ENCODE peak calls at places on chromosomes 5 and 9, in seven cellular contexts. Z is lower lobe of right lung, G is IMR-90, P is A549, U is body of pancreas, N is left lung, R is pancreas. B is an unnamed sample. For H3K9me3, the result is how much of the 10 kb centered on the place peaks cover.

GRCh38 chr9:14033067-14033466 is 280.9 kb downstream of the NFIB start:
- ATAC-seq in R (no peak), N (no peak), U (no peak), P (no peak), Z (no peak), G (no peak), B (no peak)

GRCh38 chr9:97046228-97046627 is 7.3 kb upstream of the CTSV start:
- ATAC-seq in U (peak), G (no peak), N (peak), P (peak), R (peak), Z (peak), B (no peak)

GRCh38 chr5:112757468-112758208 is 20.0 kb downstream of the APC start:
- ATAC-seq in G (peak), U (peak), R (peak), P (peak), N (peak), Z (peak), B (peak)

GRCh38 chr5:138353550-138353893 is 1.0 kb downstream of the KDM3B start:
- ATAC-seq in R (no peak), P (no peak), Z (no peak), U (no peak), N (no peak), G (no peak), B (no peak)

GRCh38 chr5:1294839-1295649 is at the start of gene TERT:
- ATAC-seq in N (peak), P (peak), R (no peak), G (no peak), Z (peak), U (no peak), B (no peak)

GRCh38 chr9:14096182-14096922 is 217.6 kb downstream of the NFIB start:
- ATAC-seq in U (peak), R (peak), N (peak), G (peak), P (peak), Z (peak), B (peak)

GRCh38 chr5:180688326-180689070 is 39.1 kb upstream of the FLT4 start:
- ATAC-seq in N (no peak), R (no peak), U (no peak), G (no peak), Z (no peak), P (no peak), B (no peak)

GRCh38 chr9:114349713-114350480 is 20.2 kb downstream of the ORM2 start:
- ATAC-seq in N (no peak), U (no peak), Z (no peak), G (no peak), P (peak), R (no peak), B (peak)

GRCh38 chr5:33068786-33069185 is 357.7 kb downstream of the NPR3 start:
- ATAC-seq in Z (no peak), P (no peak), R (no peak), N (no peak), G (no peak), U (no peak), B (no peak)

GRCh38 chr5:345404-346195 is 24.1 kb downstream of the AHRR start:
- ATAC-seq in Z (no peak), R (no peak), P (no peak), G (no peak), N (no peak), U (no peak), B (no peak)

GRCh38 chr5:76503929-76504328 is 100.8 kb downstream of the IQGAP2 start:
- ATAC-seq in R (peak), U (no peak), Z (no peak), P (no peak), N (no peak), G (no peak), B (no peak)

GRCh38 chr5:165858118-165858517 is 2352.7 kb downstream of the MAT2B start:
- ATAC-seq in U (no peak), P (no peak), G (no peak), R (no peak), Z (no peak), N (no peak), B (no peak)

GRCh38 chr5:16957305-16958165 is 21.4 kb upstream of the MYO10 start:
- ATAC-seq in Z (no peak), G (peak), R (no peak), P (no peak), N (peak), U (no peak), B (no peak)

GRCh38 chr9:2777454-2777853 is 60.1 kb downstream of the KCNV2 start:
- ATAC-seq in G (no peak), R (no peak), N (no peak), P (no peak), U (no peak), Z (no peak), B (no peak)
- H3K9me3 ChIP-seq in G (under half), R (under half), N (under half), P (under half), U (under half), Z (under half), B (under half)

DNA sequence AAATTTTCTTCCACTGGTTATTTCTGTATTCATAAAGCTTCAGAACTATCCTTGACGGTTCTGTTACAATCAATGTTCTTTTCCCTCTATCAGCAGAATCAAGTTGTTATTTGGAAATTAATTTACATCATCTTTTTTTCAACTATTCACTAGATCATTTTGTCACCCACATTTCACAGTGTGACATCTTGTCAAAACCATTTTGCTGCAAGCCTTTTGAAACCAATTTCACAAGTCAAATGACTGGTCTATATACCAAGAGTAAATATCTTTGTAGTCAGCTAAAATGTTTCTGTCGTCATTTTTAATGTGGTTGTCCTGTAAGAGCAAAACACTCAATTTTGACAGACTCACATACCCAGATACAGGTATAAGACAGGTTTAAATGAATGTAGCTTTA is 984.3 kb upstream of the TYRP1 start:
- ATAC-seq in U (no peak), Z (no peak), G (no peak), P (no peak), N (no peak), R (no peak), B (no peak)
- H3K9me3 ChIP-seq in U (under half), Z (under half), G (under half), P (under half), N (under half), R (under half), B (under half)

DNA sequence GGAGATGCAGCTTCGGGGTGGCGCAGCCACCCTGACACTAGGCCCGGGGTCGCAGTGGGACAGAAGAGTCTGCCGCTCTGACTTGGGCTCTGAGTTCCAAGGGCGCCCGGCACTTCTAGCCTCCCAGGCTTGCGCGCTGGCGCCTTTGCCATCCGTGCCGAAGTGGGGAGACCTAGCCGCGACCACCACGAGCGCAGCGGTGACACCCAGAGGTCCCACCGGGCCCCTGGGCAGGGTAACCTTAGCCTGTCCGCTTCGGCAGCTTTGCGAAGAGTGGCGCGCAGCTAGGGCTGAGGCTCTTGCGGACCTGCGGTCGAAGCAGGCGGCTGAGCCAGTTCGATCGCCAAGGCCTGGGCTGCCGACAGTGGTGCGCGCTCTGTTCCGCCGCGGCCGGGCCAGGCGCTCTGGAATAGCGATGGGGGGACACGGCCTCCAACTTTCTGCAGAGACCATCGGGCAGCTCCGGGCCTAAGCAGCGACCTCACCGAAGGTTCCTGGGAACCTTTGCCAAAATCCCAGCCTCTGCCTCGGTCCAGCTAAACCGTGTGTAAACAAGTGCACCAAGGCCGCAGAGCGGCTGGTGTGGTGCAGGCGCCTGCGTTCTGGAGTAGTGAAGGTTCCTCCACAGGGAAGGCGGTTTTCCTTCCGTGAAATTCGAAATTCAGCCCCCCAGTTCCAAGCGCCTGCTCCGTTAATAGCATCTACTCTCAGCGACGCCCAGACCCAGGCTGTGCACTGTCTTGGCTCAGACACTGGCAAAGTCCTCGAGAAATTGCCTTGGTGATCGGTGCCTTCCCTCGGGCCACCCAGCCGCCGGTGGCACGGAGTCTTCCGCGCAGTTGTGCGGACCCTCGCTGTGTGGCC is 7.4 kb downstream of the TLX3 start:
- ATAC-seq in U (peak), R (peak), Z (no peak), P (no peak), N (no peak), G (peak), B (no peak)
- H3K9me3 ChIP-seq in U (under half), R (under half), Z (under half), P (under half), N (under half), G (under half), B (under half)

DNA sequence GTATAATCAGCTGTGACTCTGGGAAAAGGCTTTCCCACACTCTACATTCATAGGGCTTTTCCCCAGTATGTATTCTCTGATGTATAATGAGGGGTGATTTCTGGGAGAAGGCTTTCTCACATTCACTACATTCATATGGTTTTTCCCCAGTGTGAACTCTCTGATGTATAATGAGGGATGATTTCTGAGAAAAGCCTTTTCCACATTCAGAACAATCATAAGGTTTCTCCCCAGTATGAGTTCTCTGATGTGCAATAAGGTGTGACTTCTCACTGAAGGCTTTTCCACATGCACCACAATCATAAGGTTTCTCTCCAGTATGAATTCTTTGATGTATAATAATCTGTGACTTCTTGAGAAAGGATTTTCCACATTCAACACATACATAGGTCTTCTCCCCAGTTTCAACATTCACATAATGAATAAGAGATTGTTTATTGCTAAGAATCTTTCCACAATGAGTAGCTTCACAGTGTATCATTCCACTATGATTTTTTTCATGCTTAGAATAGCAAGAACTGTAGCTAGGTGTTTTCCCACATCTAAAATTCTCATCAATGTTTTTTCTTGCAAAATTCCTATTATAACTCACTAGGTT is 26.7 kb upstream of the ZNF300 start:
- ATAC-seq in R (no peak), U (no peak), N (no peak), G (no peak), P (no peak), Z (no peak), B (no peak)
- H3K9me3 ChIP-seq in R (under half), U (half or more), N (under half), G (under half), P (half or more), Z (half or more), B (half or more)

DNA sequence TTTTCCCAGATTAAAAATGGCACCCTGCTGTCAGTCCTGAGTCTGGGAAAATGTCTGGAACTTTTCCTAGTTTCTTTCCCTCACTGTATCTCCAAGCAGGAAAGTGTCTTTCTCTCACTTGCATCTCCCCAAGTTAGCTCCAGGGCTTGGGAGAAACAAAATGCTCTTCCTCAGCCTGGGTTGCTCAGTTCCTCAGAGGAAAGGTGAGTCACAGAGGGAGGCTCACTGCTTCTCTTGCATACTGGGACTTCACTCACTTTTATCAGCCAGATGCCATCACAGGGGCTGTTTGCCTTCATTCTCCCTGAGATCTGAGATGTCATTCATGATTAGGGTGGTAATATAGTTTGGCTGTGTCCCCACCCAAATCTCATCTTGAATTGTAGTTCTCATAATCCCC is 519.9 kb downstream of the SEMA5A start:
- ATAC-seq in G (no peak), N (no peak), P (no peak), R (no peak), U (no peak), Z (no peak), B (no peak)
- H3K9me3 ChIP-seq in G (under half), N (under half), P (under half), R (under half), U (under half), Z (under half), B (under half)

GRCh38 chr5:11560915-11561697 is 343.1 kb downstream of the CTNND2 start:
- ATAC-seq in Z (no peak), U (no peak), G (no peak), N (no peak), P (no peak), R (no peak), B (no peak)
- H3K9me3 ChIP-seq in Z (under half), U (under half), G (under half), N (under half), P (under half), R (under half), B (under half)

GRCh38 chr5:178674334-178674733 is 47.5 kb upstream of the CLK4 start:
- ATAC-seq in P (no peak), N (no peak), G (no peak), R (no peak), U (no peak), Z (no peak), B (no peak)

GRCh38 chr5:178672635-178673034 is 45.8 kb upstream of the CLK4 start:
- ATAC-seq in P (no peak), Z (no peak), N (no peak), G (no peak), U (no peak), R (no peak), B (no peak)

GRCh38 chr5:178673801-178674200 is 47.0 kb upstream of the CLK4 start:
- ATAC-seq in P (no peak), N (no peak), Z (no peak), G (no peak), R (no peak), U (no peak), B (no peak)

GRCh38 chr5:178677429-178677828 is 50.6 kb upstream of the CLK4 start:
- ATAC-seq in G (no peak), Z (peak), P (no peak), R (peak), N (peak), U (peak), B (no peak)

GRCh38 chr5:178675922-178676321 is 49.1 kb upstream of the CLK4 start:
- ATAC-seq in U (no peak), G (no peak), Z (no peak), R (no peak), N (no peak), P (no peak), B (no peak)
- H3K9me3 ChIP-seq in U (under half), G (under half), Z (under half), R (under half), N (under half), P (under half), B (under half)

DNA sequence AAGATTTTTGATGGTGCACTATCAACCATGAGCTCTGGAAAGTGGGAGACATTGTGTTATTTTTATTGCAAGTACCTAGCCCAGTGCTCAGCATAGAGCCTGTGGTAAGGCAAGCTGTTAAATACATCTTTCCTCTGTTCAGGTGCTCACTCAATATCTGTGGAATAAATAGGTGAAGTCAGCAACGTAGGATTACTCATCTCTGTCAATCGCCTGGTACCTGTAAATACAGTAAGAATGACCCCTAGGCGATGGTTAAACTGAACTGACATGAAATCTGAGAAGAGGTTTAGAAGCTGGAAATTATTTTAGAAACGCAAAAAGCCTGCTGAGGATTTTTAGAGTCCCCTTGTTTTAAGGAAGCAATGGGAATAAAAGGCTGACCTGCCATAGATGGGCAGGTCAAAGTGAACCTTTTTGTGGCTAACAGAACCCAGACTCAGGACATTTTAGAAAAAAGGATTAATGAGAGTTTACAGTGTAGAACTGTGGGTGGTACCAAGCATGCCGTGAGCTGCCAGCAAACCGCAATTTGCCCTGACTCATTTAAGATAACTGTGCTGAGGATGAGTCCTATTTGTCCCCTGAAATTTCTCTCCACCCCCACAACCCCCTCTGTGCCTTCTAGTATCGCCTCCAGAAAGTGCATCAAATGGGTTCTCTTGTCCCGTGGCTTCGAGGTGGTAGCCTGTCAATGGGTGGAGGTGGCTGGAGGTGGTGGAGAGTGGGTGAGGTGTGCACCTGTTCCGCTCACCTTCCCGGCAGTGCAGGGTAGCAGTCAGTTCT is 375.1 kb downstream of the MED10 start:
- ATAC-seq in P (no peak), N (no peak), R (no peak), Z (no peak), G (no peak), U (no peak), B (no peak)
- H3K9me3 ChIP-seq in P (under half), N (under half), R (under half), Z (under half), G (under half), U (under half), B (under half)

GRCh38 chr5:3027185-3027865 is 275.8 kb upstream of the IRX2 start:
- ATAC-seq in Z (no peak), N (no peak), R (no peak), G (no peak), U (no peak), P (no peak), B (no peak)

GRCh38 chr5:3029396-3029795 is 277.9 kb upstream of the IRX2 start:
- ATAC-seq in G (no peak), U (no peak), R (no peak), Z (no peak), N (no peak), P (no peak), B (no peak)

GRCh38 chr5:3026651-3027050 is 275.2 kb upstream of the IRX2 start:
- ATAC-seq in N (no peak), P (no peak), R (no peak), U (no peak), Z (no peak), G (no peak), B (no peak)

GRCh38 chr5:3026099-3026498 is 274.6 kb upstream of the IRX2 start:
- ATAC-seq in N (no peak), P (no peak), R (no peak), U (no peak), Z (no peak), G (no peak), B (no peak)

GRCh38 chr5:3027866-3028635 is 276.6 kb upstream of the IRX2 start:
- ATAC-seq in P (no peak), G (no peak), Z (no peak), R (no peak), U (no peak), N (no peak), B (no peak)
- H3K9me3 ChIP-seq in P (under half), G (under half), Z (under half), R (under half), U (under half), N (under half), B (under half)